ENCODE peak calls at places on chromosome 12, in four cellular contexts. R is cardiac fibroblast, Q is sigmoid colon, G is breast epithelium. N is an unnamed sample.
A peak's percentile ranks its signal among the peaks of the same experiment; 100 is the strongest.

GRCh38 chr12:118061876-118062791 is 1.2 kb upstream of the WSB2 start:
- DNase-seq in R (peak; percentile 63), Q (peak; percentile 78), G (peak; percentile 57), N (no peak)

GRCh38 chr12:113655919-113656318 is 184.2 kb upstream of the LHX5 start:
- DNase-seq in R (no peak), Q (no peak), G (no peak), N (no peak)

GRCh38 chr12:22415342-22416309 is 81.1 kb upstream of the ST8SIA1 start:
- DNase-seq in R (no peak), Q (no peak), G (no peak), N (no peak)

GRCh38 chr12:53974084-53975018 is at the start of gene HOTAIR:
- DNase-seq in R (no peak), Q (no peak), G (no peak), N (no peak)

GRCh38 chr12:27652174-27652763 is 44.0 kb upstream of the REP15 start:
- DNase-seq in R (peak; percentile 91), Q (no peak), G (no peak), N (peak; percentile 29)

GRCh38 chr12:7322599-7322998 is 18.7 kb downstream of the ACSM4 start:
- DNase-seq in R (no peak), Q (no peak), G (no peak), N (no peak)

GRCh38 chr12:4320859-4321701 is at the start of gene TIGAR:
- DNase-seq in R (peak; percentile 88), Q (peak; percentile 97), G (peak; percentile 85), N (peak; percentile 76)

GRCh38 chr12:31228811-31229792 is 96.8 kb downstream of the SINHCAF start:
- DNase-seq in R (no peak), Q (no peak), G (no peak), N (no peak)

GRCh38 chr12:67515679-67516363 is 132.7 kb upstream of the DYRK2 start:
- DNase-seq in R (no peak), Q (no peak), G (no peak), N (peak; percentile 55)

GRCh38 chr12:73361156-73361866 is 1089.1 kb downstream of the TRHDE start:
- DNase-seq in R (no peak), Q (no peak), G (no peak), N (no peak)

DNA sequence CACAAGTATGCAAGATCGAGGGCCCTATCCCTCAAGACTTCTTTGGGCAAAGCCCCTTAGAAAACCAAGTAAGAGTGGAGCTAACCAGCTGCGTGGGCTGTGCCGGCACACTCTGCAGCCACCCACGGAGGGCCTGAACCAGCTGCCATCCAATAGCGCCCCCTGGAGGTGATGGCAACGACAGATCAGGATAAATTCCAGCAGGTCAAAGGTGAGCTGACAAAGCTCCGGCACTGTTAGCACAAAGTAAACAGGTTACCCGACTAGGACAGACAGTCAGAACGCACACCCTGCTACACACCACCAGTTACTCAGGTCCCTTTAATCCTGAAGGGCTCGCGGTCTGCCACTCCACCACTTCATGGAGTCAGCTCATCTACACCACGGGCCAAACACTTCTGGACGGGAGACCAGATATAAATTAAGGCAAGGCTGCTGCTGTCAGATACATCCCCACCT is 4.9 kb downstream of the ZBTB39 start:
- DNase-seq in R (peak; percentile 71), Q (peak; percentile 77), G (peak; percentile 55), N (no peak)
- TF ChIP-seq CTCF in R (peak; percentile 77), Q (peak; percentile 51), G (peak; percentile 58), N (peak; percentile 81)

GRCh38 chr12:121504505-121504904 is 76.3 kb downstream of the KDM2B start:
- DNase-seq in R (no peak), Q (no peak), G (no peak), N (no peak)

GRCh38 chr12:121503395-121503794 is 77.4 kb downstream of the KDM2B start:
- DNase-seq in R (no peak), Q (no peak), G (no peak), N (no peak)

GRCh38 chr12:121501946-121502345 is 78.9 kb downstream of the KDM2B start:
- DNase-seq in R (no peak), Q (no peak), G (no peak), N (no peak)

GRCh38 chr12:121495746-121496145 is 85.1 kb downstream of the KDM2B start:
- DNase-seq in R (no peak), Q (no peak), G (no peak), N (no peak)

GRCh38 chr12:121499929-121500793 is 80.7 kb downstream of the KDM2B start:
- DNase-seq in R (peak; percentile 75), Q (peak; percentile 87), G (peak; percentile 68), N (no peak)
- H3K4me3 ChIP-seq in R (no peak overlapping the region), Q (peak overlapping the region; percentile 39), G (no peak overlapping the region), N (no peak overlapping the region)

DNA sequence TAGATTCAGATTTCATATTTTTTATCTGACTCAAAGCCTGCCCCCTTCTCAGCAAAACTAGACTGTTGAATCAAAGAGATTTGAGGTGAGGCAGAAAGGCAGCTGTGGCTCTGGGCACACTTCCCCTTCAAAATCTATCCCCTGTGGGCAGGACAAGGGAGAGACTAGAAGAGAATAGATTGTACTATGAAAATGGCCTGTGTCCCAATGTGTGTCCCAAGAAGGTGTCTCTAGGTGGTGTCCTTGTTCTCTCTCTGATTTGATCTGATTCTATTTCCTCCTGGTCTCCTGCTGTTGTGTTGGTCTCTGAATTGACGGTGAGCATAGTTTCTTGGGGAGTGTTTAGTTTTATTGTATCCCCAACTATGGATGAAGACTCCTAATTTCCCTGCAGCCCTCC is 565.8 kb upstream of the ATP2B1 start:
- DNase-seq in R (no peak), Q (no peak), G (no peak), N (no peak)
- TF ChIP-seq CTCF in R (no peak), Q (no peak), G (no peak), N (no peak)

GRCh38 chr12:42802688-42803279 is 213.2 kb upstream of the PRICKLE1 start:
- DNase-seq in R (peak; percentile 28), Q (no peak), G (no peak), N (no peak)
- H3K4me3 ChIP-seq in R (no peak overlapping the region), Q (no peak overlapping the region), G (no peak overlapping the region), N (no peak overlapping the region)

GRCh38 chr12:127363392-127363791 is 903.6 kb upstream of the TMEM132C start:
- DNase-seq in R (peak; percentile 53), Q (no peak), G (no peak), N (no peak)
- TF ChIP-seq CTCF in R (peak; percentile 61), Q (no peak), G (no peak), N (peak; percentile 10)

DNA sequence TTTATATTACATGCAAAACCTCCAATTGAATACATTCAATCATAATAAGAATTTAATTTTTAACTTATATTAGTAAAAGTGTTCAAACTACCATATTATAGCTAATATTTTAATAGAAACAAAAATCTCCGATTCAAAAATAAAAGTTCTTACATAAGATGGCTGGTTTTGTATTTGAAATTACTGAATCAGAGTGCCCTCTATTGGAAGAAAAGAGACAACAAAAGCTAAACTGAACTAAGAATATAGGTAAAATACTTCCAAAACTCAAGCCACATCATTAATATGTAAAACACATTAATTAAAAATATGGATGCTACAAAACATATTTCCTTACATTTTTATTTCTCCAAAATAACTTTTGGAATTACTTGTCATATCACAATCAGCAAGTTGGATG is 120.3 kb downstream of the GARIN6 start:
- DNase-seq in R (peak; percentile 49), Q (no peak), G (no peak), N (no peak)
- H3K4me3 ChIP-seq in R (no peak overlapping the region), Q (peak overlapping the region; percentile 27), G (no peak overlapping the region), N (no peak overlapping the region)

GRCh38 chr12:47818701-47819543 is 781 bp downstream of the HDAC7 start:
- DNase-seq in R (no peak), Q (peak; percentile 85), G (no peak), N (no peak)
- TF ChIP-seq CTCF in R (peak; percentile 33), Q (no peak), G (no peak), N (no peak)

GRCh38 chr12:89721291-89721987 is 12.8 kb upstream of the ATP2B1 start:
- DNase-seq in R (no peak), Q (no peak), G (no peak), N (peak; percentile 44)
- H3K4me3 ChIP-seq in R (no peak overlapping the region), Q (no peak overlapping the region), G (no peak overlapping the region), N (no peak overlapping the region)

DNA sequence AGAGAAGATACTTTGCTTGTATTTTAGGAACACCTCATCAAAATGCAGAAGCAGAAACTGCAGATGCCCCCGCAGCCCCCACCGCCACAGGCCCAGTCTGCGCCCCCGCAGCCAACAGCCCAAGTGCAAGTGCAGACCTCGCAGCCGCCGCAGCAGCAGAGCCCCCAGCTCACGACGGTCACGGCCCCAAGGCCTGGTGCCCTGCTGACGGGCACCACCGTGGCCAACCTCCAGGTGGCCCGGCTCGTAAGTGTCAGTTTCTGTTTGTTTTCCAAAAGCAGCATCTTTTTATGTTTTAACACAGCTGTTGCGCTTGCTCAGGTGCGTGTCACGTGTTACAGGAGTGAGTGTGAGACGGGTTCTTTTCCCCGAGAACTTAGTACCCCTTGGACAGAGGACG is 79.5 kb downstream of the DDX51 start:
- DNase-seq in R (no peak), Q (no peak), G (no peak), N (no peak)
- TF ChIP-seq CTCF in R (no peak), Q (no peak), G (no peak), N (no peak)